ENCODE peak calls at places on chromosome 16, in eight cellular contexts. One of them, this sample, is unnamed.

GRCh38 chr16:47592232-47592631 is 131.1 kb downstream of the PHKB start:
- DNase-seq in nephron progenitor cell: no peak
- DNase-seq in psoas muscle: no peak
- DNase-seq in iPS-NIHi11: no peak
- DNase-seq in bronchial epithelial cell: no peak
- DNase-seq in NB4: no peak
- DNase-seq in nucleus accumbens: no peak
- DNase-seq in kidney tubule cell: no peak
- DNase-seq in this sample: no peak

GRCh38 chr16:7268182-7268581 is 64.5 kb upstream of the RBFOX1 start:
- DNase-seq in iPS-NIHi11: peak
- DNase-seq in psoas muscle: no peak
- DNase-seq in nephron progenitor cell: peak
- DNase-seq in NB4: peak
- DNase-seq in bronchial epithelial cell: peak
- DNase-seq in kidney tubule cell: peak
- DNase-seq in nucleus accumbens: peak
- DNase-seq in this sample: no peak

GRCh38 chr16:28534542-28535373 is 4.0 kb downstream of the NUPR1 start:
- DNase-seq in nucleus accumbens: no peak
- DNase-seq in iPS-NIHi11: no peak
- DNase-seq in NB4: peak
- DNase-seq in bronchial epithelial cell: no peak
- DNase-seq in nephron progenitor cell: no peak
- DNase-seq in psoas muscle: peak
- DNase-seq in kidney tubule cell: no peak
- DNase-seq in this sample: no peak

GRCh38 chr16:70738083-70738977 is 52.5 kb upstream of the MTSS2 start:
- DNase-seq in nucleus accumbens: peak
- DNase-seq in bronchial epithelial cell: peak
- DNase-seq in kidney tubule cell: peak
- DNase-seq in nephron progenitor cell: peak
- DNase-seq in psoas muscle: peak
- DNase-seq in iPS-NIHi11: peak
- DNase-seq in NB4: peak
- DNase-seq in this sample: peak

GRCh38 chr16:714079-714478 is 839 bp upstream of the METRN start:
- DNase-seq in kidney tubule cell: peak
- DNase-seq in nucleus accumbens: no peak
- DNase-seq in nephron progenitor cell: no peak
- DNase-seq in iPS-NIHi11: no peak
- DNase-seq in bronchial epithelial cell: peak
- DNase-seq in NB4: no peak
- DNase-seq in psoas muscle: no peak
- DNase-seq in this sample: no peak

GRCh38 chr16:65339062-65339461 is 217.2 kb upstream of the CDH11 start:
- DNase-seq in nucleus accumbens: no peak
- DNase-seq in nephron progenitor cell: no peak
- DNase-seq in NB4: no peak
- DNase-seq in iPS-NIHi11: no peak
- DNase-seq in psoas muscle: no peak
- DNase-seq in bronchial epithelial cell: no peak
- DNase-seq in kidney tubule cell: no peak
- DNase-seq in this sample: no peak

GRCh38 chr16:79599256-79599836 is 1.2 kb downstream of the MAF start:
- DNase-seq in NB4: no peak
- DNase-seq in psoas muscle: peak
- DNase-seq in bronchial epithelial cell: no peak
- DNase-seq in nephron progenitor cell: peak
- DNase-seq in kidney tubule cell: no peak
- DNase-seq in iPS-NIHi11: peak
- DNase-seq in nucleus accumbens: no peak
- DNase-seq in this sample: peak

GRCh38 chr16:59114790-59115189 is 380.7 kb upstream of the GOT2 start:
- DNase-seq in NB4: no peak
- DNase-seq in nephron progenitor cell: no peak
- DNase-seq in bronchial epithelial cell: no peak
- DNase-seq in nucleus accumbens: no peak
- DNase-seq in kidney tubule cell: no peak
- DNase-seq in psoas muscle: no peak
- DNase-seq in iPS-NIHi11: no peak
- DNase-seq in this sample: no peak

GRCh38 chr16:2224183-2224486 is 744 bp downstream of the E4F1 start:
- DNase-seq in nucleus accumbens: no peak
- DNase-seq in NB4: no peak
- DNase-seq in psoas muscle: no peak
- DNase-seq in iPS-NIHi11: no peak
- DNase-seq in kidney tubule cell: no peak
- DNase-seq in nephron progenitor cell: no peak
- DNase-seq in bronchial epithelial cell: peak
- DNase-seq in this sample: no peak